ENCODE peak calls at places on chromosomes 6 and 20, in five cellular contexts. One of them, this sample, is unnamed.

GRCh38 chr6:139485742-139486475 is 111.5 kb upstream of the CITED2 start:
- DNase-seq in T-helper 2 cell: no peak
- DNase-seq in HFFc6: no peak
- DNase-seq in C1 segment of cervical spinal cord: no peak
- DNase-seq in neural crest cell: no peak
- DNase-seq in this sample: no peak

GRCh38 chr20:55174172-55174571 is 698.8 kb downstream of the DOK5 start:
- DNase-seq in T-helper 2 cell: no peak
- DNase-seq in HFFc6: no peak
- DNase-seq in C1 segment of cervical spinal cord: no peak
- DNase-seq in neural crest cell: no peak
- DNase-seq in this sample: no peak

GRCh38 chr6:75611011-75611701 is 9.5 kb downstream of the SENP6 start:
- DNase-seq in T-helper 2 cell: no peak
- DNase-seq in HFFc6: no peak
- DNase-seq in C1 segment of cervical spinal cord: no peak
- DNase-seq in neural crest cell: no peak
- DNase-seq in this sample: no peak

GRCh38 chr6:15504040-15504491 is 158.8 kb downstream of the DTNBP1 start:
- DNase-seq in T-helper 2 cell: no peak
- DNase-seq in HFFc6: no peak
- DNase-seq in C1 segment of cervical spinal cord: peak
- DNase-seq in neural crest cell: no peak
- DNase-seq in this sample: no peak

GRCh38 chr20:57505991-57506390 is 18.9 kb downstream of the CTCFL start:
- DNase-seq in T-helper 2 cell: no peak
- DNase-seq in HFFc6: no peak
- DNase-seq in C1 segment of cervical spinal cord: no peak
- DNase-seq in neural crest cell: no peak
- DNase-seq in this sample: no peak

GRCh38 chr6:42292002-42292735 is 74.5 kb upstream of the MRPS10 start:
- DNase-seq in T-helper 2 cell: no peak
- DNase-seq in HFFc6: peak
- DNase-seq in C1 segment of cervical spinal cord: no peak
- DNase-seq in neural crest cell: no peak
- DNase-seq in this sample: no peak

GRCh38 chr6:138692978-138693909 is 80.3 kb upstream of the CCDC28A start:
- DNase-seq in T-helper 2 cell: no peak
- DNase-seq in HFFc6: peak
- DNase-seq in C1 segment of cervical spinal cord: peak
- DNase-seq in neural crest cell: peak
- DNase-seq in this sample: peak

GRCh38 chr6:54737247-54737646 is 109.3 kb upstream of the FAM83B start:
- DNase-seq in T-helper 2 cell: no peak
- DNase-seq in HFFc6: no peak
- DNase-seq in C1 segment of cervical spinal cord: no peak
- DNase-seq in neural crest cell: no peak
- DNase-seq in this sample: no peak

GRCh38 chr6:150361876-150362275 is 6.9 kb upstream of the IYD start:
- DNase-seq in T-helper 2 cell: no peak
- DNase-seq in HFFc6: no peak
- DNase-seq in C1 segment of cervical spinal cord: no peak
- DNase-seq in neural crest cell: no peak
- DNase-seq in this sample: no peak

GRCh38 chr6:22737331-22737730 is 168.0 kb downstream of the HDGFL1 start:
- DNase-seq in T-helper 2 cell: no peak
- DNase-seq in HFFc6: no peak
- DNase-seq in C1 segment of cervical spinal cord: peak
- DNase-seq in neural crest cell: peak
- DNase-seq in this sample: peak

GRCh38 chr20:57474816-57475215 is 50.1 kb downstream of the CTCFL start:
- DNase-seq in T-helper 2 cell: no peak
- DNase-seq in HFFc6: no peak
- DNase-seq in C1 segment of cervical spinal cord: no peak
- DNase-seq in neural crest cell: no peak
- DNase-seq in this sample: no peak

GRCh38 chr20:61654726-61655125 is 402.7 kb downstream of the CDH4 start:
- DNase-seq in T-helper 2 cell: no peak
- DNase-seq in HFFc6: no peak
- DNase-seq in C1 segment of cervical spinal cord: no peak
- DNase-seq in neural crest cell: no peak
- DNase-seq in this sample: no peak

GRCh38 chr6:123022980-123023379 is 26.9 kb downstream of the CLVS2 start:
- DNase-seq in T-helper 2 cell: no peak
- DNase-seq in HFFc6: no peak
- DNase-seq in C1 segment of cervical spinal cord: no peak
- DNase-seq in neural crest cell: peak
- DNase-seq in this sample: peak

GRCh38 chr6:44051516-44051915 is 75.7 kb downstream of the MRPL14 start:
- DNase-seq in T-helper 2 cell: no peak
- DNase-seq in HFFc6: peak
- DNase-seq in C1 segment of cervical spinal cord: no peak
- DNase-seq in neural crest cell: no peak
- DNase-seq in this sample: peak

GRCh38 chr6:42929928-42930360 is 664 bp downstream of the CNPY3 start:
- DNase-seq in T-helper 2 cell: peak
- DNase-seq in HFFc6: peak
- DNase-seq in C1 segment of cervical spinal cord: no peak
- DNase-seq in neural crest cell: no peak
- DNase-seq in this sample: peak

GRCh38 chr20:17863209-17863576 is 105.4 kb downstream of the SNX5 start:
- DNase-seq in T-helper 2 cell: no peak
- DNase-seq in HFFc6: no peak
- DNase-seq in C1 segment of cervical spinal cord: no peak
- DNase-seq in neural crest cell: no peak
- DNase-seq in this sample: no peak

GRCh38 chr20:4585758-4586157 is 136.0 kb upstream of the PRND start:
- DNase-seq in T-helper 2 cell: no peak
- DNase-seq in HFFc6: no peak
- DNase-seq in C1 segment of cervical spinal cord: no peak
- DNase-seq in neural crest cell: no peak
- DNase-seq in this sample: no peak

GRCh38 chr20:17856024-17856564 is 112.5 kb downstream of the SNX5 start:
- DNase-seq in T-helper 2 cell: no peak
- DNase-seq in HFFc6: no peak
- DNase-seq in C1 segment of cervical spinal cord: no peak
- DNase-seq in neural crest cell: no peak
- DNase-seq in this sample: peak

GRCh38 chr6:40439401-40439800 is 147.8 kb downstream of the LRFN2 start:
- DNase-seq in T-helper 2 cell: no peak
- DNase-seq in HFFc6: no peak
- DNase-seq in C1 segment of cervical spinal cord: no peak
- DNase-seq in neural crest cell: no peak
- DNase-seq in this sample: no peak

GRCh38 chr6:1795923-1796322 is 186.2 kb downstream of the FOXC1 start:
- DNase-seq in T-helper 2 cell: no peak
- DNase-seq in HFFc6: no peak
- DNase-seq in C1 segment of cervical spinal cord: no peak
- DNase-seq in neural crest cell: no peak
- DNase-seq in this sample: no peak

GRCh38 chr6:42727084-42727601 is 4.7 kb upstream of the PRPH2 start:
- DNase-seq in T-helper 2 cell: no peak
- DNase-seq in HFFc6: peak
- DNase-seq in C1 segment of cervical spinal cord: peak
- DNase-seq in neural crest cell: no peak
- DNase-seq in this sample: no peak